ENCODE peak calls at places on chromosome 6, in four cellular contexts. One of them, this sample, is unnamed.

GRCh38 chr6:15288856-15289255 is 43.0 kb downstream of the JARID2 start:
- DNase-seq in IMR-90: no peak
- DNase-seq in colonic mucosa: no peak
- DNase-seq in cardiac fibroblast: no peak
- DNase-seq in this sample: no peak

GRCh38 chr6:46719099-46719498 is 16.1 kb downstream of the PLA2G7 start:
- DNase-seq in IMR-90: peak
- DNase-seq in colonic mucosa: no peak
- DNase-seq in cardiac fibroblast: peak
- DNase-seq in this sample: peak

GRCh38 chr6:51930602-51931001 is 156.8 kb downstream of the PKHD1 start:
- DNase-seq in IMR-90: no peak
- DNase-seq in colonic mucosa: no peak
- DNase-seq in cardiac fibroblast: no peak
- DNase-seq in this sample: no peak

GRCh38 chr6:133532908-133533307 is 291.8 kb downstream of the EYA4 start:
- DNase-seq in IMR-90: no peak
- DNase-seq in colonic mucosa: no peak
- DNase-seq in cardiac fibroblast: no peak
- DNase-seq in this sample: no peak

GRCh38 chr6:149128489-149129145 is 188.9 kb upstream of the TAB2 start:
- DNase-seq in IMR-90: no peak
- DNase-seq in colonic mucosa: no peak
- DNase-seq in cardiac fibroblast: no peak
- DNase-seq in this sample: no peak

GRCh38 chr6:100260584-100260983 is 204.1 kb downstream of the SIM1 start:
- DNase-seq in IMR-90: peak
- DNase-seq in colonic mucosa: no peak
- DNase-seq in cardiac fibroblast: no peak
- DNase-seq in this sample: peak

GRCh38 chr6:53979468-53980067 is 131.7 kb upstream of the MLIP start:
- DNase-seq in IMR-90: peak
- DNase-seq in colonic mucosa: no peak
- DNase-seq in cardiac fibroblast: peak
- DNase-seq in this sample: peak

GRCh38 chr6:82057846-82058554 is 189.5 kb downstream of the IBTK start:
- DNase-seq in IMR-90: peak
- DNase-seq in colonic mucosa: no peak
- DNase-seq in cardiac fibroblast: peak
- DNase-seq in this sample: peak

GRCh38 chr6:136930528-136930927 is 8.4 kb downstream of the SLC35D3 start:
- DNase-seq in IMR-90: no peak
- DNase-seq in colonic mucosa: no peak
- DNase-seq in cardiac fibroblast: no peak
- DNase-seq in this sample: no peak

GRCh38 chr6:132964101-132964867 is 149.9 kb downstream of the RPS12 start:
- DNase-seq in IMR-90: peak
- DNase-seq in colonic mucosa: no peak
- DNase-seq in cardiac fibroblast: peak
- DNase-seq in this sample: peak

GRCh38 chr6:31850765-31851484 is 11.7 kb downstream of the NEU1 start:
- DNase-seq in IMR-90: no peak
- DNase-seq in colonic mucosa: no peak
- DNase-seq in cardiac fibroblast: no peak
- DNase-seq in this sample: no peak

GRCh38 chr6:42984924-42985475 is 630 bp downstream of the PPP2R5D start:
- DNase-seq in IMR-90: no peak
- DNase-seq in colonic mucosa: peak
- DNase-seq in cardiac fibroblast: peak
- DNase-seq in this sample: no peak

GRCh38 chr6:149723262-149723661 is 5.4 kb upstream of the LATS1 start:
- DNase-seq in IMR-90: no peak
- DNase-seq in colonic mucosa: no peak
- DNase-seq in cardiac fibroblast: no peak
- DNase-seq in this sample: no peak

GRCh38 chr6:16909599-16910360 is 148.5 kb upstream of the ATXN1 start:
- DNase-seq in IMR-90: peak
- DNase-seq in colonic mucosa: no peak
- DNase-seq in cardiac fibroblast: peak
- DNase-seq in this sample: peak

GRCh38 chr6:31541059-31541657 is 645 bp downstream of the DDX39B start:
- DNase-seq in IMR-90: peak
- DNase-seq in colonic mucosa: peak
- DNase-seq in cardiac fibroblast: peak
- DNase-seq in this sample: peak

GRCh38 chr6:139856562-139856961 is 482.1 kb upstream of the CITED2 start:
- DNase-seq in IMR-90: no peak
- DNase-seq in colonic mucosa: no peak
- DNase-seq in cardiac fibroblast: no peak
- DNase-seq in this sample: no peak

GRCh38 chr6:139124887-139125672 is 9.8 kb upstream of the HECA start:
- DNase-seq in IMR-90: peak
- DNase-seq in colonic mucosa: peak
- DNase-seq in cardiac fibroblast: peak
- DNase-seq in this sample: peak

GRCh38 chr6:21992178-21992967 is 304.5 kb downstream of the PRL start:
- DNase-seq in IMR-90: peak
- DNase-seq in colonic mucosa: no peak
- DNase-seq in cardiac fibroblast: peak
- DNase-seq in this sample: peak

GRCh38 chr6:34044945-34045595 is 100.8 kb downstream of the GRM4 start:
- DNase-seq in IMR-90: no peak
- DNase-seq in colonic mucosa: no peak
- DNase-seq in cardiac fibroblast: no peak
- DNase-seq in this sample: no peak

GRCh38 chr6:39821739-39822532 is 29.8 kb downstream of the DAAM2 start:
- DNase-seq in IMR-90: no peak
- DNase-seq in colonic mucosa: no peak
- DNase-seq in cardiac fibroblast: peak
- DNase-seq in this sample: no peak

GRCh38 chr6:53679446-53679933 is 13.9 kb upstream of the KLHL31 start:
- DNase-seq in IMR-90: peak
- DNase-seq in colonic mucosa: no peak
- DNase-seq in cardiac fibroblast: peak
- DNase-seq in this sample: peak

GRCh38 chr6:163343609-163344008 is 70.9 kb upstream of the QKI start:
- DNase-seq in IMR-90: no peak
- DNase-seq in colonic mucosa: no peak
- DNase-seq in cardiac fibroblast: no peak
- DNase-seq in this sample: no peak

GRCh38 chr6:27205375-27206278 is 41.9 kb upstream of the PRSS16 start:
- DNase-seq in IMR-90: peak
- DNase-seq in colonic mucosa: no peak
- DNase-seq in cardiac fibroblast: peak
- DNase-seq in this sample: peak

GRCh38 chr6:9456241-9456658 is 958.6 kb downstream of the TFAP2A start:
- DNase-seq in IMR-90: no peak
- DNase-seq in colonic mucosa: no peak
- DNase-seq in cardiac fibroblast: no peak
- DNase-seq in this sample: no peak

GRCh38 chr6:143405381-143406154 is 44.9 kb downstream of the ADAT2 start:
- DNase-seq in IMR-90: peak
- DNase-seq in colonic mucosa: no peak
- DNase-seq in cardiac fibroblast: peak
- DNase-seq in this sample: no peak

GRCh38 chr6:166572370-166573261 is 13.9 kb downstream of the RAMACL start:
- DNase-seq in IMR-90: peak
- DNase-seq in colonic mucosa: no peak
- DNase-seq in cardiac fibroblast: peak
- DNase-seq in this sample: peak

DNA sequence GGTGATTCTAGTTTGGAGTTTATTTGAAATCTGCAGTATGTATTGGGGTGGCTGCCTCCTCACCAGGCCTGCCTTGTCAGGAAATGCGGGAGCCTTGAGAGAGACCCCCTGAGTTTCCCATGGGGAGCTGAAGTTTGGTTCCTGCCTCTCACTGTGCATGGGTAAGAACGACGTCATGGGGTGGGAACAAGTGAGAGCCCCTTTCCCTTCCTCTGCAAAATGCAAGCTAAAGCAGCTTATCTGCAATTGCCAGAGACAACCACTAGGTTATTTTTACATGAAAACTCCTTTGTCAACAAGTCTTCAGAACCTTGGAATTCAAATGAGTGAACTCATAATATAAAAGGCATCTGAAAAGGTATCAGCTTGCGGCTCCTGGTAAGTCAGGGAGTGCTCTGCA is 58.4 kb downstream of the TMEM170B start:
- DNase-seq in IMR-90: peak
- DNase-seq in colonic mucosa: no peak
- DNase-seq in cardiac fibroblast: no peak
- DNase-seq in this sample: peak
- TF ChIP-seq CTCF in IMR-90: peak
- TF ChIP-seq CTCF in colonic mucosa: no peak
- TF ChIP-seq CTCF in cardiac fibroblast: peak
- TF ChIP-seq CTCF in this sample: peak

GRCh38 chr6:41705329-41705995 is 29.9 kb downstream of the TFEB start:
- DNase-seq in IMR-90: no peak
- DNase-seq in colonic mucosa: no peak
- DNase-seq in cardiac fibroblast: no peak
- DNase-seq in this sample: no peak

GRCh38 chr6:41707565-41708200 is 27.7 kb downstream of the TFEB start:
- DNase-seq in IMR-90: no peak
- DNase-seq in colonic mucosa: no peak
- DNase-seq in cardiac fibroblast: no peak
- DNase-seq in this sample: no peak

GRCh38 chr6:41705996-41706835 is 29.2 kb downstream of the TFEB start:
- DNase-seq in IMR-90: peak
- DNase-seq in colonic mucosa: peak
- DNase-seq in cardiac fibroblast: peak
- DNase-seq in this sample: peak

GRCh38 chr6:41708856-41709255 is 26.6 kb downstream of the TFEB start:
- DNase-seq in IMR-90: no peak
- DNase-seq in colonic mucosa: no peak
- DNase-seq in cardiac fibroblast: no peak
- DNase-seq in this sample: no peak

GRCh38 chr6:41706876-41707564 is 28.4 kb downstream of the TFEB start:
- DNase-seq in IMR-90: peak
- DNase-seq in colonic mucosa: no peak
- DNase-seq in cardiac fibroblast: peak
- DNase-seq in this sample: peak
- H3K4me3 ChIP-seq in IMR-90: no peak
- H3K4me3 ChIP-seq in colonic mucosa: no peak
- H3K4me3 ChIP-seq in cardiac fibroblast: no peak
- H3K4me3 ChIP-seq in this sample: no peak

GRCh38 chr6:168226832-168227434 is 92.6 kb downstream of the DACT2 start:
- DNase-seq in IMR-90: no peak
- DNase-seq in colonic mucosa: no peak
- DNase-seq in cardiac fibroblast: no peak
- DNase-seq in this sample: no peak

GRCh38 chr6:168223755-168224154 is 95.8 kb downstream of the DACT2 start:
- DNase-seq in IMR-90: no peak
- DNase-seq in colonic mucosa: no peak
- DNase-seq in cardiac fibroblast: no peak
- DNase-seq in this sample: no peak

GRCh38 chr6:168227840-168228239 is 91.7 kb downstream of the DACT2 start:
- DNase-seq in IMR-90: no peak
- DNase-seq in colonic mucosa: no peak
- DNase-seq in cardiac fibroblast: no peak
- DNase-seq in this sample: no peak

GRCh38 chr6:168225471-168225901 is 94.1 kb downstream of the DACT2 start:
- DNase-seq in IMR-90: no peak
- DNase-seq in colonic mucosa: no peak
- DNase-seq in cardiac fibroblast: peak
- DNase-seq in this sample: peak

GRCh38 chr6:168226095-168226781 is 93.3 kb downstream of the DACT2 start:
- DNase-seq in IMR-90: no peak
- DNase-seq in colonic mucosa: no peak
- DNase-seq in cardiac fibroblast: peak
- DNase-seq in this sample: no peak
- TF ChIP-seq CTCF in IMR-90: no peak
- TF ChIP-seq CTCF in colonic mucosa: no peak
- TF ChIP-seq CTCF in cardiac fibroblast: no peak
- TF ChIP-seq CTCF in this sample: no peak

GRCh38 chr6:26204332-26205160 is 117.3 kb downstream of the HFE start:
- DNase-seq in IMR-90: peak
- DNase-seq in colonic mucosa: peak
- DNase-seq in cardiac fibroblast: peak
- DNase-seq in this sample: peak
- H3K4me3 ChIP-seq in IMR-90: peak
- H3K4me3 ChIP-seq in colonic mucosa: peak
- H3K4me3 ChIP-seq in cardiac fibroblast: peak
- H3K4me3 ChIP-seq in this sample: peak

GRCh38 chr6:122184260-122184934 is 215.1 kb upstream of the HSF2 start:
- DNase-seq in IMR-90: peak
- DNase-seq in colonic mucosa: no peak
- DNase-seq in cardiac fibroblast: peak
- DNase-seq in this sample: peak

GRCh38 chr6:122178988-122179387 is 220.5 kb upstream of the HSF2 start:
- DNase-seq in IMR-90: no peak
- DNase-seq in colonic mucosa: no peak
- DNase-seq in cardiac fibroblast: no peak
- DNase-seq in this sample: no peak

DNA sequence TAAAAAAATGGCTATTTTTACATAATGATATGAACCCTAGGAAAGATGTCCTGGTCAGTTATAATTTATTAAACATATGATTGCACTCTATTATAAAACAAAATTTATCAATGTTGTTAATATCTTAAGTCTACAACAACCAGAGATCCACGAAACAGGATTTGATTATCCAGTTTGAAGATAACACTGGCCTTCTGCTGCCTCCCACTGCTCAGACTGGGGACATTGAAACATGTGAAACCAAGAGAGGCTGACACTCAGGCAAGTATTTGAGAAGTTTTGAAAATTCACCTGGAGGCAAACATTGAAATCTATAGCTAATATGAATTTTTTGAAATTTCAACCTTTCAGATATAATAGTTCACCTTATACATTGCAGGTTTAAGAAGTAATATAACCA is 219.3 kb upstream of the HSF2 start:
- DNase-seq in IMR-90: peak
- DNase-seq in colonic mucosa: no peak
- DNase-seq in cardiac fibroblast: no peak
- DNase-seq in this sample: no peak
- TF ChIP-seq CTCF in IMR-90: peak
- TF ChIP-seq CTCF in colonic mucosa: no peak
- TF ChIP-seq CTCF in cardiac fibroblast: no peak
- TF ChIP-seq CTCF in this sample: no peak

This sample was measured in fibroblast of pulmonary artery.